ENCODE peak calls at places on chromosomes 7 and 10, in five cellular contexts. D is left lobe of liver, Q is cardiac fibroblast, L is OCI-M1, S is fibroblast of villous mesenchyme. C is an unnamed sample.

GRCh38 chr7:143979999-143980398 is 20.1 kb upstream of the OR6B1 start:
- DNase-seq in D (no peak), Q (no peak), L (peak; percentile 15), S (peak; percentile 12), C (no peak)

GRCh38 chr7:84568786-84569185 is 374.2 kb upstream of the SEMA3A start:
- DNase-seq in D (no peak), Q (no peak), L (peak; percentile 45), S (no peak), C (no peak)

GRCh38 chr10:63494951-63495350 is 26.2 kb upstream of the REEP3 start:
- DNase-seq in D (no peak), Q (no peak), L (no peak), S (no peak), C (no peak)

GRCh38 chr7:7271094-7271874 is 88.9 kb downstream of the C1GALT1 start:
- DNase-seq in D (no peak), Q (no peak), L (no peak), S (no peak), C (no peak)

GRCh38 chr7:2959343-2959680 is 84.4 kb downstream of the CARD11 start:
- DNase-seq in D (no peak), Q (no peak), L (no peak), S (no peak), C (no peak)

GRCh38 chr7:71266912-71267311 is 135.0 kb downstream of the GALNT17 start:
- DNase-seq in D (no peak), Q (no peak), L (no peak), S (no peak), C (no peak)

GRCh38 chr10:9222917-9223316 is 1168.4 kb downstream of the GATA3 start:
- DNase-seq in D (no peak), Q (peak; percentile 14), L (no peak), S (no peak), C (no peak)

GRCh38 chr7:151541709-151542499 is 22.2 kb upstream of the RHEB start:
- DNase-seq in D (no peak), Q (no peak), L (no peak), S (no peak), C (no peak)

GRCh38 chr7:140003913-140004382 is 58.8 kb downstream of the PARP12 start:
- DNase-seq in D (no peak), Q (peak; percentile 82), L (peak; percentile 77), S (peak; percentile 71), C (peak; percentile 82)

GRCh38 chr10:43188702-43189101 is 50.5 kb downstream of the CSGALNACT2 start:
- DNase-seq in D (no peak), Q (peak; percentile 70), L (no peak), S (peak; percentile 44), C (no peak)

GRCh38 chr10:34520510-34520909 is 294.6 kb downstream of the PARD3 start:
- DNase-seq in D (no peak), Q (no peak), L (no peak), S (no peak), C (no peak)

GRCh38 chr7:129553861-129554530 is 51.7 kb downstream of the SMKR1 start:
- DNase-seq in D (no peak), Q (no peak), L (no peak), S (no peak), C (no peak)

GRCh38 chr7:30906014-30906413 is 5.6 kb upstream of the AQP1 start:
- DNase-seq in D (no peak), Q (no peak), L (no peak), S (no peak), C (no peak)

GRCh38 chr7:100159099-100159623 is 638 bp upstream of the TRAPPC14 start:
- DNase-seq in D (no peak), Q (no peak), L (peak; percentile 71), S (no peak), C (no peak)

GRCh38 chr10:79069325-79070090 is 742 bp downstream of the ZMIZ1 start:
- DNase-seq in D (peak; percentile 60), Q (peak; percentile 61), L (peak; percentile 59), S (peak; percentile 62), C (peak; percentile 47)

GRCh38 chr7:157464111-157464970 is 127.5 kb downstream of the DNAJB6 start:
- DNase-seq in D (peak; percentile 15), Q (no peak), L (no peak), S (no peak), C (no peak)

GRCh38 chr7:26167293-26167934 is 15.4 kb downstream of the NFE2L3 start:
- DNase-seq in D (no peak), Q (no peak), L (no peak), S (no peak), C (peak; percentile 60)

GRCh38 chr7:98771519-98772241 is 98.1 kb downstream of the TMEM130 start:
- DNase-seq in D (no peak), Q (peak; percentile 57), L (no peak), S (peak; percentile 95), C (peak; percentile 69)

GRCh38 chr7:68706291-68706690 is 892.0 kb upstream of the AUTS2 start:
- DNase-seq in D (no peak), Q (peak; percentile 84), L (no peak), S (peak; percentile 16), C (peak; percentile 33)

GRCh38 chr10:88281592-88282268 is 301.4 kb downstream of the RNLS start:
- DNase-seq in D (no peak), Q (peak; percentile 78), L (no peak), S (peak; percentile 76), C (no peak)

GRCh38 chr10:111836586-111836985 is 347.0 kb downstream of the GPAM start:
- DNase-seq in D (no peak), Q (no peak), L (no peak), S (peak; percentile 5), C (no peak)

GRCh38 chr10:49602380-49603023 is 7.6 kb upstream of the SLC18A3 start:
- DNase-seq in D (no peak), Q (no peak), L (no peak), S (no peak), C (no peak)

GRCh38 chr7:100483728-100484635 is at the start of gene NYAP1:
- DNase-seq in D (no peak), Q (peak; percentile 75), L (peak; percentile 69), S (peak; percentile 55), C (no peak)

GRCh38 chr7:134792968-134793367 is 13.5 kb downstream of the CALD1 start:
- DNase-seq in D (no peak), Q (peak; percentile 92), L (no peak), S (peak; percentile 81), C (no peak)

GRCh38 chr10:114482480-114482879 is 78.2 kb upstream of the AFAP1L2 start:
- DNase-seq in D (no peak), Q (no peak), L (no peak), S (no peak), C (no peak)

C was measured in MM.1S.